ENCODE peak calls at places on chromosomes 7 and 10, in seven cellular contexts. One of them, this sample, is unnamed.

GRCh38 chr10:114043532-114044250 is at the start of gene ADRB1:
- DNase-seq in IMR-90: peak
- DNase-seq in neuronal stem cell: peak
- DNase-seq in trophoblast cell: peak
- DNase-seq in H9: peak
- DNase-seq in mesenchymal stem cell: peak
- DNase-seq in H1: no peak
- DNase-seq in this sample: peak

GRCh38 chr10:116352125-116352524 is 27.9 kb downstream of the CCDC172 start:
- DNase-seq in trophoblast cell: no peak
- DNase-seq in mesenchymal stem cell: no peak
- DNase-seq in H9: no peak
- DNase-seq in neuronal stem cell: no peak
- DNase-seq in H1: no peak
- DNase-seq in IMR-90: no peak
- DNase-seq in this sample: no peak

GRCh38 chr10:132386419-132386831 is 10.6 kb upstream of the PWWP2B start:
- DNase-seq in IMR-90: no peak
- DNase-seq in neuronal stem cell: no peak
- DNase-seq in trophoblast cell: no peak
- DNase-seq in H1: no peak
- DNase-seq in H9: no peak
- DNase-seq in mesenchymal stem cell: no peak
- DNase-seq in this sample: no peak

GRCh38 chr7:144391823-144392255 is 11.7 kb downstream of the NOBOX start:
- DNase-seq in H9: no peak
- DNase-seq in neuronal stem cell: peak
- DNase-seq in IMR-90: peak
- DNase-seq in mesenchymal stem cell: peak
- DNase-seq in H1: peak
- DNase-seq in trophoblast cell: peak
- DNase-seq in this sample: peak

GRCh38 chr10:121927361-121927840 is 430 bp downstream of the ATE1 start:
- DNase-seq in IMR-90: peak
- DNase-seq in trophoblast cell: peak
- DNase-seq in H1: peak
- DNase-seq in H9: peak
- DNase-seq in mesenchymal stem cell: peak
- DNase-seq in neuronal stem cell: no peak
- DNase-seq in this sample: peak

GRCh38 chr7:95493247-95493646 is 7.5 kb downstream of the ASB4 start:
- DNase-seq in neuronal stem cell: no peak
- DNase-seq in H9: no peak
- DNase-seq in IMR-90: peak
- DNase-seq in mesenchymal stem cell: peak
- DNase-seq in H1: no peak
- DNase-seq in trophoblast cell: no peak
- DNase-seq in this sample: no peak

GRCh38 chr7:137771273-137771672 is 75.5 kb downstream of the DGKI start:
- DNase-seq in H9: no peak
- DNase-seq in H1: no peak
- DNase-seq in neuronal stem cell: no peak
- DNase-seq in trophoblast cell: no peak
- DNase-seq in IMR-90: peak
- DNase-seq in mesenchymal stem cell: no peak
- DNase-seq in this sample: no peak

GRCh38 chr10:112532053-112532658 is 85.1 kb downstream of the VTI1A start:
- DNase-seq in H9: no peak
- DNase-seq in H1: no peak
- DNase-seq in neuronal stem cell: no peak
- DNase-seq in IMR-90: peak
- DNase-seq in trophoblast cell: no peak
- DNase-seq in mesenchymal stem cell: peak
- DNase-seq in this sample: no peak

GRCh38 chr7:100413286-100413685 is 15.2 kb downstream of the ZCWPW1 start:
- DNase-seq in trophoblast cell: no peak
- DNase-seq in H1: no peak
- DNase-seq in H9: no peak
- DNase-seq in IMR-90: no peak
- DNase-seq in mesenchymal stem cell: no peak
- DNase-seq in neuronal stem cell: no peak
- DNase-seq in this sample: no peak

GRCh38 chr10:29926649-29927048 is 132.7 kb downstream of the JCAD start:
- DNase-seq in IMR-90: peak
- DNase-seq in H9: no peak
- DNase-seq in H1: no peak
- DNase-seq in trophoblast cell: peak
- DNase-seq in neuronal stem cell: no peak
- DNase-seq in mesenchymal stem cell: peak
- DNase-seq in this sample: peak

GRCh38 chr10:131109746-131110145 is 201.8 kb downstream of the TCERG1L start:
- DNase-seq in H9: no peak
- DNase-seq in mesenchymal stem cell: no peak
- DNase-seq in IMR-90: no peak
- DNase-seq in neuronal stem cell: no peak
- DNase-seq in trophoblast cell: no peak
- DNase-seq in H1: no peak
- DNase-seq in this sample: no peak

GRCh38 chr7:157702311-157703023 is 365.7 kb downstream of the DNAJB6 start:
- DNase-seq in H1: no peak
- DNase-seq in mesenchymal stem cell: no peak
- DNase-seq in H9: no peak
- DNase-seq in IMR-90: no peak
- DNase-seq in trophoblast cell: no peak
- DNase-seq in neuronal stem cell: no peak
- DNase-seq in this sample: no peak

GRCh38 chr7:157700237-157701005 is 363.6 kb downstream of the DNAJB6 start:
- DNase-seq in neuronal stem cell: peak
- DNase-seq in H9: no peak
- DNase-seq in IMR-90: no peak
- DNase-seq in H1: no peak
- DNase-seq in mesenchymal stem cell: no peak
- DNase-seq in trophoblast cell: no peak
- DNase-seq in this sample: no peak

GRCh38 chr7:157703131-157703530 is 366.3 kb downstream of the DNAJB6 start:
- DNase-seq in neuronal stem cell: no peak
- DNase-seq in trophoblast cell: no peak
- DNase-seq in H9: peak
- DNase-seq in IMR-90: no peak
- DNase-seq in H1: no peak
- DNase-seq in mesenchymal stem cell: no peak
- DNase-seq in this sample: no peak

GRCh38 chr7:157701395-157701794 is 364.6 kb downstream of the DNAJB6 start:
- DNase-seq in H1: no peak
- DNase-seq in neuronal stem cell: no peak
- DNase-seq in IMR-90: no peak
- DNase-seq in trophoblast cell: no peak
- DNase-seq in mesenchymal stem cell: no peak
- DNase-seq in H9: no peak
- DNase-seq in this sample: no peak

GRCh38 chr7:157699357-157700013 is 362.7 kb downstream of the DNAJB6 start:
- DNase-seq in IMR-90: no peak
- DNase-seq in neuronal stem cell: no peak
- DNase-seq in H9: no peak
- DNase-seq in mesenchymal stem cell: no peak
- DNase-seq in H1: no peak
- DNase-seq in trophoblast cell: no peak
- DNase-seq in this sample: no peak
- H3K18ac ChIP-seq in IMR-90: no peak
- H3K18ac ChIP-seq in neuronal stem cell: peak
- H3K18ac ChIP-seq in H9: no peak
- H3K18ac ChIP-seq in mesenchymal stem cell: no peak
- H3K18ac ChIP-seq in H1: no peak
- H3K18ac ChIP-seq in trophoblast cell: no peak
- H3K18ac ChIP-seq in this sample: no peak

GRCh38 chr7:134779741-134780065 is 269 bp downstream of the CALD1 start:
- DNase-seq in neuronal stem cell: no peak
- DNase-seq in trophoblast cell: peak
- DNase-seq in IMR-90: no peak
- DNase-seq in H1: no peak
- DNase-seq in H9: no peak
- DNase-seq in mesenchymal stem cell: no peak
- DNase-seq in this sample: no peak

GRCh38 chr7:134777470-134777869 is 2.0 kb upstream of the CALD1 start:
- DNase-seq in trophoblast cell: no peak
- DNase-seq in H1: no peak
- DNase-seq in neuronal stem cell: no peak
- DNase-seq in IMR-90: peak
- DNase-seq in H9: no peak
- DNase-seq in mesenchymal stem cell: peak
- DNase-seq in this sample: no peak

GRCh38 chr7:134778941-134779740 is at the start of gene CALD1:
- DNase-seq in neuronal stem cell: peak
- DNase-seq in H9: peak
- DNase-seq in mesenchymal stem cell: peak
- DNase-seq in trophoblast cell: peak
- DNase-seq in IMR-90: peak
- DNase-seq in H1: peak
- DNase-seq in this sample: peak

GRCh38 chr7:134780166-134780853 is 876 bp downstream of the CALD1 start:
- DNase-seq in trophoblast cell: peak
- DNase-seq in H1: no peak
- DNase-seq in H9: no peak
- DNase-seq in IMR-90: no peak
- DNase-seq in mesenchymal stem cell: no peak
- DNase-seq in neuronal stem cell: no peak
- DNase-seq in this sample: no peak

GRCh38 chr7:134777908-134778580 is 1.4 kb upstream of the CALD1 start:
- DNase-seq in trophoblast cell: peak
- DNase-seq in neuronal stem cell: no peak
- DNase-seq in H1: no peak
- DNase-seq in IMR-90: no peak
- DNase-seq in mesenchymal stem cell: peak
- DNase-seq in H9: no peak
- DNase-seq in this sample: no peak
- H3K18ac ChIP-seq in trophoblast cell: no peak
- H3K18ac ChIP-seq in neuronal stem cell: no peak
- H3K18ac ChIP-seq in H1: no peak
- H3K18ac ChIP-seq in IMR-90: peak
- H3K18ac ChIP-seq in mesenchymal stem cell: peak
- H3K18ac ChIP-seq in H9: no peak
- H3K18ac ChIP-seq in this sample: no peak

GRCh38 chr7:157844141-157844540 is 507.3 kb downstream of the DNAJB6 start:
- DNase-seq in mesenchymal stem cell: no peak
- DNase-seq in IMR-90: no peak
- DNase-seq in trophoblast cell: no peak
- DNase-seq in H1: no peak
- DNase-seq in neuronal stem cell: no peak
- DNase-seq in H9: no peak
- DNase-seq in this sample: no peak

GRCh38 chr7:157844611-157845010 is 507.8 kb downstream of the DNAJB6 start:
- DNase-seq in H1: no peak
- DNase-seq in H9: no peak
- DNase-seq in trophoblast cell: no peak
- DNase-seq in mesenchymal stem cell: no peak
- DNase-seq in IMR-90: no peak
- DNase-seq in neuronal stem cell: no peak
- DNase-seq in this sample: no peak

GRCh38 chr7:157841757-157842390 is 505.1 kb downstream of the DNAJB6 start:
- DNase-seq in IMR-90: no peak
- DNase-seq in mesenchymal stem cell: no peak
- DNase-seq in H9: no peak
- DNase-seq in trophoblast cell: no peak
- DNase-seq in H1: no peak
- DNase-seq in neuronal stem cell: peak
- DNase-seq in this sample: peak

GRCh38 chr7:157845203-157845810 is 508.5 kb downstream of the DNAJB6 start:
- DNase-seq in mesenchymal stem cell: no peak
- DNase-seq in H1: no peak
- DNase-seq in neuronal stem cell: no peak
- DNase-seq in H9: no peak
- DNase-seq in trophoblast cell: no peak
- DNase-seq in IMR-90: no peak
- DNase-seq in this sample: no peak

DNA sequence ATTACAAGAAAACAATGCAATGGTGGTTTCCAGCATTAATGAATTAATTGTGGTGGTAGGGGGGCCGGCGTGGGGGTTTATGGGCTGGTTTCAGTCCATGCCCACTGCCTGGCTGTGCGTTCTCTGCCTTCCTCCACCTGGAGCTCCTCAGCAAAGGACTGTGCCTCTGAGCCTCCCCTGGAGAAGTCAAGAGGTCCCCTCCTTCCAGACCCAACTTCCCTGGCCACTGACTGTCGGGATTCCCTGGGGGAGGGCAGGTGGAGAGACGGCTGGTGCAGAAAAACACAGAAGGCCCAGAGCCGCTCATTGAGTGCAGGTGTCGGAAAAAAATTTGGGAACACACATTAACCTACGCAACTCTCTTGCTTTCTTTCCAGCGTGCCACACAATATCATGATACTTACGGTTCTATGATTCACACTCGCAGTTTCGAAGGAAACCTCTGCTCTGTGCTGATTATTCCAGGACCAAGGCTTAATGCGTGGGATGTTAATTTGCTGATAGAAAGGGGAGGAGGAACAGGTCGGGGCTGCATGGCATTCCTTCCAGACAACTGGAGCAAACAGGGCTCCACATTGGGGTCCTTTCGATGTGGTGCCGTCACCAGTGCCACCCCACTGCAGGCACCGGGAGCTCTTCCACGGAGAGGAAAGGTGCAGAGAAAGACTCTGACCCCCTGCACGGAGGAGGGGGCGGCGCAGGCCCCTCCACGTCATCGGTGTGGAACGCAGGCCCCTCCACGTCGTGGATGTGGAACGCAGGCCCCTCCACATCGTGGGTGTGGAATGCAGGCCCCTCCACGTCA is 506.7 kb downstream of the DNAJB6 start:
- DNase-seq in H9: no peak
- DNase-seq in mesenchymal stem cell: no peak
- DNase-seq in IMR-90: no peak
- DNase-seq in neuronal stem cell: no peak
- DNase-seq in H1: no peak
- DNase-seq in trophoblast cell: no peak
- DNase-seq in this sample: no peak
- H3K18ac ChIP-seq in H9: no peak
- H3K18ac ChIP-seq in mesenchymal stem cell: no peak
- H3K18ac ChIP-seq in IMR-90: no peak
- H3K18ac ChIP-seq in neuronal stem cell: peak
- H3K18ac ChIP-seq in H1: no peak
- H3K18ac ChIP-seq in trophoblast cell: no peak
- H3K18ac ChIP-seq in this sample: no peak

GRCh38 chr10:78416031-78416800 is 382.6 kb downstream of the RPS24 start:
- DNase-seq in neuronal stem cell: no peak
- DNase-seq in H1: no peak
- DNase-seq in IMR-90: peak
- DNase-seq in H9: peak
- DNase-seq in trophoblast cell: peak
- DNase-seq in mesenchymal stem cell: peak
- DNase-seq in this sample: no peak
- H3K18ac ChIP-seq in neuronal stem cell: no peak
- H3K18ac ChIP-seq in H1: no peak
- H3K18ac ChIP-seq in IMR-90: no peak
- H3K18ac ChIP-seq in H9: no peak
- H3K18ac ChIP-seq in trophoblast cell: no peak
- H3K18ac ChIP-seq in mesenchymal stem cell: no peak
- H3K18ac ChIP-seq in this sample: no peak

This sample was measured in mesendoderm.